ENCODE peak calls at places on chromosome 21, in four cellular contexts. E, R, G and J are unnamed samples.

GRCh38 chr21:39637971-39638628 is 25.4 kb downstream of the B3GALT5 start:
- DNase-seq in E (no peak), R (no peak), G (no peak), J (no peak)

GRCh38 chr21:16713331-16714114 is 799.3 kb upstream of the CXADR start:
- DNase-seq in E (no peak), R (no peak), G (no peak), J (no peak)

GRCh38 chr21:33655591-33656221 is 13.4 kb downstream of the ITSN1 start:
- DNase-seq in E (peak; percentile 49), R (no peak), G (no peak), J (no peak)

GRCh38 chr21:31279986-31280385 is 64.1 kb downstream of the TIAM1 start:
- DNase-seq in E (no peak), R (no peak), G (no peak), J (no peak)

GRCh38 chr21:31543191-31543590 is 116.3 kb upstream of the SOD1 start:
- DNase-seq in E (no peak), R (no peak), G (no peak), J (no peak)

GRCh38 chr21:39379986-39380891 is 31.4 kb upstream of the HMGN1 start:
- DNase-seq in E (peak; percentile 98), R (peak; percentile 55), G (peak; percentile 85), J (peak; percentile 95)

GRCh38 chr21:41678016-41678935 is 88.6 kb downstream of the RIPK4 start:
- DNase-seq in E (no peak), R (no peak), G (peak; percentile 89), J (no peak)

GRCh38 chr21:40714516-40714915 is 132.4 kb downstream of the DSCAM start:
- DNase-seq in E (no peak), R (no peak), G (no peak), J (no peak)

GRCh38 chr21:42195378-42196031 is 23.4 kb upstream of the ABCG1 start:
- DNase-seq in E (no peak), R (no peak), G (no peak), J (no peak)

GRCh38 chr21:8989883-8990325 is 1531.5 kb upstream of the TPTE start:
- DNase-seq in E (peak; percentile 27), R (no peak), G (peak; percentile 96), J (no peak)

GRCh38 chr21:46181953-46182547 is 2.2 kb downstream of the SPATC1L start:
- DNase-seq in E (no peak), R (no peak), G (no peak), J (no peak)

GRCh38 chr21:36548866-36549265 is 68.9 kb upstream of the CLDN14 start:
- DNase-seq in E (no peak), R (no peak), G (no peak), J (no peak)

GRCh38 chr21:28827422-28827821 is 165.3 kb downstream of the LTN1 start:
- DNase-seq in E (no peak), R (no peak), G (no peak), J (no peak)

GRCh38 chr21:33293811-33294216 is 27.6 kb downstream of the IL10RB start:
- DNase-seq in E (no peak), R (no peak), G (no peak), J (no peak)

GRCh38 chr21:25307489-25307888 is 299.8 kb downstream of the MRPL39 start:
- DNase-seq in E (no peak), R (no peak), G (no peak), J (no peak)

GRCh38 chr21:37006521-37007291 is at the start of gene RIPPLY3:
- DNase-seq in E (no peak), R (no peak), G (no peak), J (peak; percentile 59)

GRCh38 chr21:18987515-18988026 is 584.0 kb upstream of the TMPRSS15 start:
- DNase-seq in E (no peak), R (no peak), G (no peak), J (peak; percentile 20)

GRCh38 chr21:33640697-33641338 is 723 bp downstream of the CRYZL1 start:
- DNase-seq in E (no peak), R (no peak), G (no peak), J (no peak)

GRCh38 chr21:38643404-38644023 is 145.2 kb upstream of the ERG start:
- DNase-seq in E (no peak), R (no peak), G (no peak), J (no peak)

GRCh38 chr21:39441502-39442475 is 3.8 kb downstream of the LCA5L start:
- DNase-seq in E (peak; percentile 70), R (no peak), G (peak; percentile 45), J (peak; percentile 39)

GRCh38 chr21:41927727-41928409 is 25.9 kb downstream of the C2CD2 start:
- DNase-seq in E (no peak), R (no peak), G (no peak), J (no peak)

GRCh38 chr21:18545908-18546307 is 142.3 kb upstream of the TMPRSS15 start:
- DNase-seq in E (no peak), R (no peak), G (no peak), J (no peak)

GRCh38 chr21:26148071-26148470 is 22.5 kb downstream of the APP start:
- DNase-seq in E (no peak), R (no peak), G (no peak), J (peak; percentile 61)

GRCh38 chr21:38474124-38474523 is 24.2 kb downstream of the ERG start:
- DNase-seq in E (no peak), R (no peak), G (no peak), J (no peak)

GRCh38 chr21:33196956-33197374 is 32.8 kb upstream of the IFNAR2 start:
- DNase-seq in E (peak; percentile 82), R (no peak), G (peak; percentile 60), J (peak; percentile 73)

GRCh38 chr21:39951183-39952101 is 84.2 kb downstream of the PCP4 start:
- DNase-seq in E (no peak), R (no peak), G (no peak), J (no peak)

GRCh38 chr21:37496972-37497371 is 130.4 kb downstream of the DYRK1A start:
- DNase-seq in E (no peak), R (no peak), G (no peak), J (no peak)

GRCh38 chr21:32599146-32599925 is 12.8 kb downstream of the CFAP298 start:
- DNase-seq in E (no peak), R (no peak), G (peak; percentile 25), J (no peak)

GRCh38 chr21:42107881-42108553 is 36.9 kb downstream of the UMODL1 start:
- DNase-seq in E (peak; percentile 80), R (no peak), G (peak; percentile 34), J (peak; percentile 63)

GRCh38 chr21:20994790-20995189 is 3.4 kb upstream of the NCAM2 start:
- DNase-seq in E (no peak), R (no peak), G (no peak), J (no peak)

GRCh38 chr21:35002879-35003722 is 46.0 kb downstream of the RUNX1 start:
- DNase-seq in E (no peak), R (no peak), G (no peak), J (no peak)
- TF ChIP-seq TCF7 in E (no peak), R (no peak), G (no peak), J (no peak)

DNA sequence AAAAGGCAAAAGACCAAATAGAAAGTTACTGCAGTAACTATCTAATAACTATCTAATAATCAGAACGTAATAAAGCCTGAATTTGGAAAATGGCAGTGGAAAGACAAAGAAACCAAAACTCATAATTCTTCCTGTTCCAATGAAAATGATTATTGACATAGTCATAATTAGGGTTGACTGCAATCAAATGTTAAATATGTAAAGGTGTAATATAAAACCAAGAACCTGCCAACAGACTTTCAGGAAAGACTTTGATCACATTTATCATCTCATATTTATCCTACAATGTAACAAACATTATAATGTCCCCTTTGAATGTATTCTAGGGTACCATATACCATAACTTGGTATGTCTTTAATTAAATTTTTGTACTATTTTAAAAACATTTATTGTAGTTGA is 26.9 kb downstream of the NRIP1 start:
- DNase-seq in E (no peak), R (no peak), G (no peak), J (no peak)
- TF ChIP-seq USF2 in E (no peak), R (no peak), G (no peak), J (no peak)

GRCh38 chr21:15061284-15061683 is 3.5 kb downstream of the NRIP1 start:
- DNase-seq in E (no peak), R (no peak), G (no peak), J (no peak)

GRCh38 chr21:15059397-15059796 is 5.4 kb downstream of the NRIP1 start:
- DNase-seq in E (no peak), R (no peak), G (no peak), J (no peak)

GRCh38 chr21:15057290-15057689 is 7.5 kb downstream of the NRIP1 start:
- DNase-seq in E (no peak), R (no peak), G (no peak), J (peak; percentile 14)

GRCh38 chr21:15060776-15061175 is 4.0 kb downstream of the NRIP1 start:
- DNase-seq in E (peak; percentile 24), R (no peak), G (no peak), J (no peak)

DNA sequence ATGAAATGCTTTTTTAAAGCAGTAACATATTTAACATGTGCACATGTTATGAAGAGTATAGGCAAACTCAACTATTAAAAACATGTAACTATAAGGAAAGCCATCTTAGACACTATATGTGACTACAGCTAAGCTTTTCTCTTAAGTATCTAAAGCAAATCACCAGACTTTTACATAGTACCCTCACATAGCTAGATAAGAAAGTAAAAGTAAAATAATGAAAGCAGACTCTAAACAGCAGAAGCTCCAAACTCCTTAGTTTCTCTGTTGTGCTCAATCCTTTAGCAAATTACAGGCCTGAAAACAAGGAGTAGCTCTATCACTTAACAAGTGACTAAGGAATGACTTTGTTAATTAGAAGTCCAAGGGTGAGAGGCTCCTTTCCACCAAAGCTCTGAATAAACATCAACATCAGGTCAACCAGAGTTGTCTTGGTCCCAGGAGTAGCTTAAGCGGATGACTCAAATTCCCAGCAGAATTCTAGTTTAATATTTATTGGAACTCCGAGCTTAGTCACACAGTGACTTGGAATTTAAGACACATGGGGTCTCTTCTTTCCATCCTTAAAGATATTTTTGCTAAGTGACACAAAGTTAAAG is 6.0 kb downstream of the NRIP1 start:
- DNase-seq in E (peak; percentile 25), R (no peak), G (no peak), J (no peak)
- TF ChIP-seq SP1 in E (no peak), R (no peak), G (no peak), J (no peak)

GRCh38 chr21:27817061-27817460 is 850.2 kb upstream of the ADAMTS5 start:
- DNase-seq in E (no peak), R (no peak), G (no peak), J (no peak)

GRCh38 chr21:27820342-27820741 is 853.5 kb upstream of the ADAMTS5 start:
- DNase-seq in E (no peak), R (no peak), G (no peak), J (no peak)

GRCh38 chr21:27818847-27819246 is 852.0 kb upstream of the ADAMTS5 start:
- DNase-seq in E (no peak), R (no peak), G (no peak), J (no peak)

GRCh38 chr21:27819299-27819698 is 852.4 kb upstream of the ADAMTS5 start:
- DNase-seq in E (no peak), R (no peak), G (no peak), J (no peak)

DNA sequence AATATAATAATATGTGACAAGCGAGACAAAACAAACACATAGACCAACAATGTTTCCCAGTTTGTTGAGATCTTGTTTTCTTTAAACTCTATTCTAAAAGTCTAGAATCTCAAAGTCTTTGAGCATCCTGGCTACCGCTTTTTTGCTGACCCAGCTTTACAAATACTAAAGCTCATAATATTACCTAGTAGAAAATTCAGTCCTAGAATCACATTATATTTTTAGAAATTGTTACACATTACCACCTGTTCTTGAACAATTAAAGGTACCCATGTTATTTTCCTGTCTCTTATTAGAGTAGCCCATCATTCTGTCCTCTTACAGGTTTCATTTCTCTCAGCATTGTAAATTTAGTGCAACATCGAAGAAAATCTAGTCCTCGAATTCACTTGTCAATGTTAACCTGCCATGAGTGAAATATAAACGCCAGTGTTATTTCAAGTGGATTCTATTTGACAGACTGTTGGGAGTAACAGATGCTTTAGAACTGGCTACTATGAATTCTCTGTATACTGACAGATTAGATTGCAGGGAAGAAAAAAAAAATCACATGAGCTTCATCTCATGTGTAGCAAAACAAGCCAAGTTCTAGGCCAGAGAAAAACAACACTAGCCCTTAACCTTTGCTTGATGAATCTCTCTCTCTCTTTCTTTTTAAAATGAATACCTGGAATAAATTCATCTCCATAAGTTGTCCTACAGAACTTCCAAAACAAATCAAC is 851.2 kb upstream of the ADAMTS5 start:
- DNase-seq in E (no peak), R (no peak), G (no peak), J (no peak)
- TF ChIP-seq TCF7 in E (no peak), R (no peak), G (no peak), J (no peak)